ENCODE peak calls at places on chromosome 2, in seven cellular contexts. U is activated naive CD8-positive, alpha-beta T cell treated with anti-CD3 and anti-CD28 coated beads, Interleukin-2, amount 50 U/mL, for 16 hours; F is Caco-2; R is 8988T; N is anterior cingulate cortex; C is substantia nigra; K is activated naive CD4-positive, alpha-beta T cell treated with anti-CD3 and anti-CD28 coated beads, Interleukin-2, amount 10 ng/mL, durations not matched to agents 7 days and 5 days. P is an unnamed sample.

GRCh38 chr2:237258146-237258545 is 155.8 kb downstream of the COL6A3 start:
- DNase-seq in C (no peak), U (no peak), N (no peak), F (no peak), R (no peak), K (no peak), P (no peak)

GRCh38 chr2:171878481-171878993 is 15.5 kb downstream of the SLC25A12 start:
- DNase-seq in C (no peak), F (no peak), R (no peak), K (no peak), U (no peak), N (no peak), P (peak)

GRCh38 chr2:40240067-40240466 is 211.8 kb downstream of the SLC8A1 start:
- DNase-seq in C (no peak), F (no peak), U (no peak), R (no peak), K (no peak), N (no peak), P (peak)

GRCh38 chr2:117958186-117958585 is 55.7 kb downstream of the CCDC93 start:
- DNase-seq in K (no peak), F (peak), U (no peak), R (no peak), N (no peak), C (no peak), P (peak)

GRCh38 chr2:28352104-28352503 is 40.6 kb upstream of the FOSL2 start:
- DNase-seq in R (no peak), U (no peak), N (no peak), K (no peak), F (no peak), C (no peak), P (peak)

GRCh38 chr2:171098607-171099006 is 62.1 kb downstream of the TLK1 start:
- DNase-seq in F (no peak), C (no peak), U (no peak), R (no peak), N (no peak), K (no peak), P (no peak)

GRCh38 chr2:56047136-56047535 is 123.6 kb upstream of the EFEMP1 start:
- DNase-seq in F (no peak), R (no peak), K (no peak), C (no peak), U (no peak), N (no peak), P (no peak)

GRCh38 chr2:132670961-132671781 is 1.2 kb upstream of the LYPD1 start:
- DNase-seq in K (no peak), U (no peak), N (no peak), R (no peak), C (no peak), F (peak), P (peak)

GRCh38 chr2:235140801-235141081 is 188.9 kb downstream of the SH3BP4 start:
- DNase-seq in R (no peak), F (no peak), U (no peak), C (no peak), K (no peak), N (no peak), P (no peak)

GRCh38 chr2:71932027-71932779 is 215.5 kb downstream of the CYP26B1 start:
- DNase-seq in N (no peak), C (no peak), U (no peak), R (no peak), K (no peak), F (no peak), P (no peak)

P was measured in osteoblast.